ENCODE peak calls at places on chromosomes 6 and 20, in six cellular contexts. X, N, O, J, Z and U are unnamed samples.

GRCh38 chr6:155297669-155298068 is 16.6 kb downstream of the TFB1M start:
- DNase-seq in Z (no peak), N (no peak), J (no peak), O (no peak), X (no peak), U (no peak)

GRCh38 chr6:105001063-105001462 is 44.2 kb downstream of the LIN28B start:
- DNase-seq in O (no peak), J (no peak), X (no peak), Z (no peak), N (no peak), U (no peak)

GRCh38 chr6:108597601-108598315 is 37.0 kb downstream of the FOXO3 start:
- DNase-seq in N (no peak), O (no peak), Z (no peak), J (no peak), X (peak; percentile 41), U (no peak)

GRCh38 chr6:1316482-1317220 is 4.8 kb downstream of the FOXQ1 start:
- DNase-seq in J (no peak), Z (peak; percentile 53), X (no peak), N (no peak), O (no peak), U (peak; percentile 48)

GRCh38 chr6:67292169-67292568 is 1342.9 kb upstream of the ADGRB3 start:
- DNase-seq in Z (no peak), O (no peak), N (no peak), X (no peak), J (no peak), U (no peak)

GRCh38 chr6:52509281-52510212 is 67.3 kb downstream of the TRAM2 start:
- DNase-seq in X (no peak), Z (no peak), N (no peak), O (no peak), J (peak; percentile 36), U (no peak)

GRCh38 chr20:13231031-13231752 is 10.1 kb downstream of the ISM1 start:
- DNase-seq in Z (no peak), J (no peak), N (no peak), O (no peak), X (no peak), U (peak; percentile 12)

GRCh38 chr6:108744996-108745395 is 103.2 kb upstream of the ARMC2 start:
- DNase-seq in N (no peak), O (no peak), Z (peak; percentile 33), J (no peak), X (no peak), U (no peak)

GRCh38 chr6:34145161-34146020 is 496 bp downstream of the GRM4 start:
- DNase-seq in Z (peak; percentile 64), O (no peak), J (peak; percentile 53), X (no peak), N (no peak), U (peak; percentile 47)

GRCh38 chr6:51257938-51258337 is 439.3 kb downstream of the TFAP2B start:
- DNase-seq in O (no peak), J (no peak), X (no peak), N (no peak), Z (no peak), U (no peak)

GRCh38 chr6:166423781-166424180 is 41.0 kb upstream of the MPC1 start:
- DNase-seq in J (no peak), X (no peak), N (no peak), O (no peak), Z (no peak), U (no peak)

GRCh38 chr20:3193806-3194616 is 10.5 kb downstream of the DDRGK1 start:
- DNase-seq in J (no peak), Z (no peak), N (no peak), X (no peak), O (no peak), U (no peak)

GRCh38 chr6:14966111-14966901 is 279.6 kb upstream of the JARID2 start:
- DNase-seq in O (no peak), X (no peak), Z (no peak), J (no peak), N (no peak), U (no peak)

GRCh38 chr6:33136310-33136895 is 55.9 kb downstream of the COL11A2 start:
- DNase-seq in O (no peak), Z (no peak), J (no peak), X (no peak), N (no peak), U (no peak)

GRCh38 chr6:70846207-70846835 is 110.5 kb downstream of the B3GAT2 start:
- DNase-seq in O (no peak), X (no peak), N (no peak), J (no peak), Z (no peak), U (no peak)

GRCh38 chr6:157849288-157850017 is 26.4 kb downstream of the SNX9 start:
- DNase-seq in N (no peak), X (no peak), O (no peak), Z (no peak), J (no peak), U (no peak)

GRCh38 chr6:161169690-161170089 is 104.2 kb downstream of the AGPAT4 start:
- DNase-seq in N (no peak), O (no peak), X (no peak), Z (no peak), J (peak; percentile 75), U (no peak)

GRCh38 chr6:16430661-16431089 is 192.3 kb downstream of the GMPR start:
- DNase-seq in N (no peak), O (no peak), Z (no peak), J (peak; percentile 44), X (no peak), U (no peak)

GRCh38 chr20:9059931-9060330 is 9.0 kb upstream of the PLCB4 start:
- DNase-seq in N (no peak), Z (no peak), J (peak; percentile 78), X (no peak), O (no peak), U (no peak)

GRCh38 chr6:89977808-89978748 is 83.8 kb downstream of the GJA10 start:
- DNase-seq in X (no peak), J (peak; percentile 91), Z (peak; percentile 45), N (peak; percentile 41), O (no peak), U (no peak)

GRCh38 chr6:137641474-137642077 is 147.4 kb upstream of the OLIG3 start:
- DNase-seq in N (peak; percentile 66), Z (peak; percentile 56), X (no peak), O (no peak), J (peak; percentile 48), U (peak; percentile 64)

GRCh38 chr6:56318851-56319250 is 71.5 kb upstream of the COL21A1 start:
- DNase-seq in Z (no peak), X (no peak), O (no peak), N (no peak), J (no peak), U (no peak)

GRCh38 chr6:137970368-137970767 is 103.3 kb downstream of the TNFAIP3 start:
- DNase-seq in Z (no peak), O (no peak), N (no peak), J (no peak), X (no peak), U (peak; percentile 9)

GRCh38 chr6:103122766-103123601 is 1729.5 kb downstream of the GRIK2 start:
- DNase-seq in X (no peak), Z (peak; percentile 91), N (no peak), O (peak; percentile 67), J (peak; percentile 6), U (peak; percentile 85)

GRCh38 chr6:41442800-41443501 is 103.2 kb upstream of the FOXP4 start:
- DNase-seq in N (peak; percentile 56), Z (peak; percentile 78), O (peak; percentile 89), X (no peak), J (peak; percentile 58), U (peak; percentile 78)

GRCh38 chr6:39422273-39422672 is 99.8 kb upstream of the KCNK16 start:
- DNase-seq in J (no peak), Z (no peak), N (peak; percentile 21), X (no peak), O (no peak), U (no peak)

GRCh38 chr6:56072856-56073255 is 174.5 kb downstream of the COL21A1 start:
- DNase-seq in X (no peak), Z (no peak), O (no peak), J (no peak), N (no peak), U (no peak)

GRCh38 chr6:33453361-33454008 is 891 bp upstream of the ZBTB9 start:
- DNase-seq in N (no peak), X (no peak), Z (no peak), O (no peak), J (peak; percentile 8), U (no peak)

GRCh38 chr20:58028123-58028522 is 200.3 kb downstream of the ANKRD60 start:
- DNase-seq in Z (no peak), O (peak; percentile 29), X (no peak), N (no peak), J (no peak), U (no peak)

DNA sequence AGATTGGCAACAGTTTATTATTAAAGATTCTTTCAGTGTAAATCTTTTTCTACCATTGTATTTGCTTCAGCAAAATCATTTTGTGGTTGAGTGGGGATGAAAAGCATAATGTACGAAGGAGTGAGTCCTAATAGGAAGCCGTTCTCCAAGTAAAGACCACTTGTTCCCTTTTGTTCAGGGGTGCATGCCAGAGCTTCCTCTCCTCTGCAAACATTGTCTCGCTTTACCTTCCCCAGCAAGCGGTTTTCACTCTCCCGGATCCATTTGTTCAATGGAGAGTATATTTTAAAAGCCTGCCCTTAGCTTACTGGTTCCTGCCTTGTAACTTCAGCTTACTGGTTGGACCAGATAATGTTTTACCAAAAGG is 67.8 kb upstream of the XRN2 start:
- DNase-seq in O (no peak), Z (no peak), N (no peak), J (no peak), X (no peak), U (no peak)
- TF ChIP-seq CTCF in O (no peak), Z (no peak), N (no peak), J (no peak), X (no peak), U (no peak)

GRCh38 chr6:83307849-83308248 is 114.7 kb downstream of the RWDD2A start:
- DNase-seq in J (no peak), Z (no peak), N (no peak), O (no peak), X (no peak), U (no peak)
- TF ChIP-seq CTCF in J (no peak), Z (no peak), N (no peak), O (no peak), X (no peak), U (no peak)

GRCh38 chr6:163602851-163603250 is 188.3 kb downstream of the QKI start:
- DNase-seq in X (no peak), J (no peak), O (no peak), Z (no peak), N (no peak), U (no peak)

GRCh38 chr6:163599684-163600083 is 185.2 kb downstream of the QKI start:
- DNase-seq in O (no peak), Z (no peak), J (no peak), N (no peak), X (no peak), U (no peak)

GRCh38 chr6:163599136-163599535 is 184.6 kb downstream of the QKI start:
- DNase-seq in Z (no peak), X (no peak), J (no peak), N (no peak), O (no peak), U (no peak)

GRCh38 chr6:163600331-163600730 is 185.8 kb downstream of the QKI start:
- DNase-seq in N (no peak), X (no peak), J (peak; percentile 31), O (no peak), Z (no peak), U (no peak)

GRCh38 chr6:163600781-163601180 is 186.3 kb downstream of the QKI start:
- DNase-seq in N (no peak), Z (no peak), J (no peak), O (no peak), X (no peak), U (no peak)
- TF ChIP-seq CTCF in N (no peak), Z (no peak), J (no peak), O (no peak), X (no peak), U (no peak)

GRCh38 chr6:129621252-129621651 is 88.7 kb downstream of the ARHGAP18 start:
- DNase-seq in Z (no peak), O (no peak), J (no peak), X (no peak), N (no peak), U (peak; percentile 26)
- TF ChIP-seq CTCF in Z (peak; percentile 14), O (peak; percentile 39), J (peak; percentile 14), X (peak; percentile 56), N (peak; percentile 7), U (peak; percentile 30)